ENCODE peak calls at places on chromosomes 6 and 20, in six cellular contexts. K, D, O, M, Q and B are unnamed samples. For H3K9me3 and H3K36me3, the result is how much of the 10 kb centered on the place peaks cover.

GRCh38 chr6:3577517-3577916 is 120.7 kb upstream of the SLC22A23 start:
- DNase-seq in K (no peak), D (no peak), O (no peak), M (no peak), Q (no peak), B (no peak)

GRCh38 chr20:38875170-38875993 is 50.8 kb upstream of the FAM83D start:
- DNase-seq in K (no peak), D (no peak), O (peak), M (peak), Q (no peak), B (peak)

GRCh38 chr6:57123111-57123510 is 33.1 kb downstream of the ZNF451 start:
- DNase-seq in K (no peak), D (no peak), O (no peak), M (no peak), Q (no peak), B (no peak)

GRCh38 chr6:169906741-169907418 is 155.5 kb downstream of the ERMARD start:
- DNase-seq in K (peak), D (no peak), O (no peak), M (no peak), Q (no peak), B (no peak)

GRCh38 chr20:32968833-32969241 is 35.4 kb downstream of the SUN5 start:
- DNase-seq in K (peak), D (no peak), O (no peak), M (no peak), Q (no peak), B (no peak)

GRCh38 chr20:15191082-15191723 is 853.8 kb upstream of the FLRT3 start:
- DNase-seq in K (no peak), D (no peak), O (no peak), M (no peak), Q (no peak), B (no peak)

GRCh38 chr20:7113577-7114466 is 346.3 kb downstream of the BMP2 start:
- DNase-seq in K (no peak), D (peak), O (no peak), M (no peak), Q (no peak), B (no peak)

GRCh38 chr6:130069471-130069870 is 51.1 kb downstream of the L3MBTL3 start:
- DNase-seq in K (no peak), D (no peak), O (no peak), M (no peak), Q (no peak), B (no peak)

GRCh38 chr6:57262491-57262890 is 40.4 kb upstream of the RAB23 start:
- DNase-seq in K (no peak), D (no peak), O (no peak), M (no peak), Q (peak), B (no peak)

GRCh38 chr6:139977887-139978332 is 603.5 kb upstream of the CITED2 start:
- DNase-seq in K (no peak), D (no peak), O (no peak), M (no peak), Q (no peak), B (no peak)

GRCh38 chr20:47314647-47315338 is 41.7 kb downstream of the ZMYND8 start:
- DNase-seq in K (no peak), D (no peak), O (no peak), M (no peak), Q (no peak), B (no peak)

GRCh38 chr6:11592289-11592906 is 54.8 kb downstream of the TMEM170B start:
- DNase-seq in K (no peak), D (no peak), O (no peak), M (no peak), Q (no peak), B (no peak)

GRCh38 chr20:60960500-60960899 is 291.6 kb upstream of the CDH4 start:
- DNase-seq in K (no peak), D (no peak), O (no peak), M (no peak), Q (no peak), B (no peak)

GRCh38 chr20:60961551-60961950 is 290.5 kb upstream of the CDH4 start:
- DNase-seq in K (no peak), D (no peak), O (no peak), M (no peak), Q (no peak), B (no peak)

GRCh38 chr20:60959971-60960370 is 292.1 kb upstream of the CDH4 start:
- DNase-seq in K (no peak), D (no peak), O (no peak), M (no peak), Q (no peak), B (no peak)

GRCh38 chr20:60964911-60965310 is 287.1 kb upstream of the CDH4 start:
- DNase-seq in K (no peak), D (no peak), O (no peak), M (no peak), Q (no peak), B (no peak)

GRCh38 chr20:60962367-60963045 is 289.6 kb upstream of the CDH4 start:
- DNase-seq in K (no peak), D (no peak), O (no peak), M (no peak), Q (no peak), B (no peak)
- H3K9me3 ChIP-seq in K (under half), D (under half), O (under half), M (under half), Q (under half), B (under half)

GRCh38 chr6:26544473-26544872 is 6.3 kb downstream of the HMGN4 start:
- DNase-seq in K (no peak), D (no peak), O (no peak), M (no peak), Q (no peak), B (no peak)
- H3K36me3 ChIP-seq in K (under half), D (under half), O (under half), M (under half), Q (under half), B (under half)

GRCh38 chr6:40443842-40444241 is 143.3 kb downstream of the LRFN2 start:
- DNase-seq in K (no peak), D (no peak), O (no peak), M (no peak), Q (no peak), B (no peak)
- H3K9me3 ChIP-seq in K (under half), D (under half), O (under half), M (under half), Q (under half), B (under half)

GRCh38 chr20:8161262-8162071 is 29.4 kb downstream of the PLCB1 start:
- DNase-seq in K (peak), D (peak), O (no peak), M (no peak), Q (no peak), B (no peak)
- H3K36me3 ChIP-seq in K (under half), D (under half), O (under half), M (under half), Q (under half), B (under half)